ENCODE peak calls at places on chromosomes 11 and 22, in six cellular contexts. One of them, this sample, is unnamed.

GRCh38 chr22:39478461-39478860 is 21.6 kb downstream of the MGAT3 start:
- ATAC-seq in upper lobe of left lung: no peak
- ATAC-seq in A549: no peak
- ATAC-seq in HepG2: peak; percentile 85
- ATAC-seq in K562: peak; percentile 75
- ATAC-seq in GM12878: peak; percentile 27
- ATAC-seq in this sample: no peak

GRCh38 chr22:27531782-27532530 is 269.6 kb downstream of the MN1 start:
- ATAC-seq in upper lobe of left lung: no peak
- ATAC-seq in A549: peak; percentile 34
- ATAC-seq in HepG2: no peak
- ATAC-seq in K562: no peak
- ATAC-seq in GM12878: no peak
- ATAC-seq in this sample: peak; percentile 60

GRCh38 chr11:71255323-71255722 is 2.9 kb upstream of the SHANK2 start:
- ATAC-seq in upper lobe of left lung: peak; percentile 74
- ATAC-seq in A549: no peak
- ATAC-seq in HepG2: no peak
- ATAC-seq in K562: no peak
- ATAC-seq in GM12878: no peak
- ATAC-seq in this sample: no peak

GRCh38 chr11:64638017-64638664 is 47.1 kb downstream of the SLC22A12 start:
- ATAC-seq in upper lobe of left lung: no peak
- ATAC-seq in A549: no peak
- ATAC-seq in HepG2: no peak
- ATAC-seq in K562: peak; percentile 75
- ATAC-seq in GM12878: peak; percentile 81
- ATAC-seq in this sample: peak; percentile 23

GRCh38 chr11:14902650-14903350 is 10.8 kb upstream of the CYP2R1 start:
- ATAC-seq in upper lobe of left lung: no peak
- ATAC-seq in A549: no peak
- ATAC-seq in HepG2: no peak
- ATAC-seq in K562: peak; percentile 28
- ATAC-seq in GM12878: no peak
- ATAC-seq in this sample: no peak

GRCh38 chr11:34313099-34313517 is 44.7 kb downstream of the ABTB2 start:
- ATAC-seq in upper lobe of left lung: no peak
- ATAC-seq in A549: no peak
- ATAC-seq in HepG2: no peak
- ATAC-seq in K562: no peak
- ATAC-seq in GM12878: peak; percentile 91
- ATAC-seq in this sample: no peak

GRCh38 chr11:74278103-74278502 is 33.3 kb downstream of the P4HA3 start:
- ATAC-seq in upper lobe of left lung: no peak
- ATAC-seq in A549: peak; percentile 36
- ATAC-seq in HepG2: no peak
- ATAC-seq in K562: no peak
- ATAC-seq in GM12878: no peak
- ATAC-seq in this sample: no peak

GRCh38 chr11:72754544-72755155 is 2.4 kb upstream of the ARAP1 start:
- ATAC-seq in upper lobe of left lung: no peak
- ATAC-seq in A549: no peak
- ATAC-seq in HepG2: no peak
- ATAC-seq in K562: no peak
- ATAC-seq in GM12878: no peak
- ATAC-seq in this sample: no peak

GRCh38 chr11:121802542-121802941 is 313.5 kb downstream of the BLID start:
- ATAC-seq in upper lobe of left lung: no peak
- ATAC-seq in A549: no peak
- ATAC-seq in HepG2: no peak
- ATAC-seq in K562: no peak
- ATAC-seq in GM12878: no peak
- ATAC-seq in this sample: no peak

GRCh38 chr11:114587398-114587953 is 8.1 kb downstream of the NXPE4 start:
- ATAC-seq in upper lobe of left lung: no peak
- ATAC-seq in A549: no peak
- ATAC-seq in HepG2: no peak
- ATAC-seq in K562: no peak
- ATAC-seq in GM12878: no peak
- ATAC-seq in this sample: no peak

GRCh38 chr11:116994195-116994594 is 104.0 kb downstream of the SIK3 start:
- ATAC-seq in upper lobe of left lung: no peak
- ATAC-seq in A549: no peak
- ATAC-seq in HepG2: no peak
- ATAC-seq in K562: no peak
- ATAC-seq in GM12878: no peak
- ATAC-seq in this sample: no peak

GRCh38 chr11:976431-977160 is 50.9 kb downstream of the AP2A2 start:
- ATAC-seq in upper lobe of left lung: no peak
- ATAC-seq in A549: no peak
- ATAC-seq in HepG2: no peak
- ATAC-seq in K562: no peak
- ATAC-seq in GM12878: no peak
- ATAC-seq in this sample: no peak

GRCh38 chr11:72807021-72807693 is 7.1 kb upstream of the ATG16L2 start:
- ATAC-seq in upper lobe of left lung: peak; percentile 49
- ATAC-seq in A549: peak; percentile 84
- ATAC-seq in HepG2: peak; percentile 79
- ATAC-seq in K562: no peak
- ATAC-seq in GM12878: no peak
- ATAC-seq in this sample: peak; percentile 37

GRCh38 chr11:66857927-66858185 is 992 bp downstream of the LRFN4 start:
- ATAC-seq in upper lobe of left lung: no peak
- ATAC-seq in A549: no peak
- ATAC-seq in HepG2: no peak
- ATAC-seq in K562: no peak
- ATAC-seq in GM12878: no peak
- ATAC-seq in this sample: no peak

GRCh38 chr11:66855574-66856495 is 1.0 kb upstream of the LRFN4 start:
- ATAC-seq in upper lobe of left lung: peak; percentile 91
- ATAC-seq in A549: peak; percentile 45
- ATAC-seq in HepG2: peak; percentile 74
- ATAC-seq in K562: peak; percentile 95
- ATAC-seq in GM12878: peak; percentile 95
- ATAC-seq in this sample: peak; percentile 95

GRCh38 chr11:66856496-66857233 is at the start of gene LRFN4:
- ATAC-seq in upper lobe of left lung: peak; percentile 2
- ATAC-seq in A549: peak; percentile 48
- ATAC-seq in HepG2: peak; percentile 40
- ATAC-seq in K562: peak; percentile 13
- ATAC-seq in GM12878: peak; percentile 59
- ATAC-seq in this sample: peak; percentile 56

GRCh38 chr11:66858186-66858938 is 1.5 kb downstream of the LRFN4 start:
- ATAC-seq in upper lobe of left lung: no peak
- ATAC-seq in A549: no peak
- ATAC-seq in HepG2: no peak
- ATAC-seq in K562: no peak
- ATAC-seq in GM12878: no peak
- ATAC-seq in this sample: no peak

DNA sequence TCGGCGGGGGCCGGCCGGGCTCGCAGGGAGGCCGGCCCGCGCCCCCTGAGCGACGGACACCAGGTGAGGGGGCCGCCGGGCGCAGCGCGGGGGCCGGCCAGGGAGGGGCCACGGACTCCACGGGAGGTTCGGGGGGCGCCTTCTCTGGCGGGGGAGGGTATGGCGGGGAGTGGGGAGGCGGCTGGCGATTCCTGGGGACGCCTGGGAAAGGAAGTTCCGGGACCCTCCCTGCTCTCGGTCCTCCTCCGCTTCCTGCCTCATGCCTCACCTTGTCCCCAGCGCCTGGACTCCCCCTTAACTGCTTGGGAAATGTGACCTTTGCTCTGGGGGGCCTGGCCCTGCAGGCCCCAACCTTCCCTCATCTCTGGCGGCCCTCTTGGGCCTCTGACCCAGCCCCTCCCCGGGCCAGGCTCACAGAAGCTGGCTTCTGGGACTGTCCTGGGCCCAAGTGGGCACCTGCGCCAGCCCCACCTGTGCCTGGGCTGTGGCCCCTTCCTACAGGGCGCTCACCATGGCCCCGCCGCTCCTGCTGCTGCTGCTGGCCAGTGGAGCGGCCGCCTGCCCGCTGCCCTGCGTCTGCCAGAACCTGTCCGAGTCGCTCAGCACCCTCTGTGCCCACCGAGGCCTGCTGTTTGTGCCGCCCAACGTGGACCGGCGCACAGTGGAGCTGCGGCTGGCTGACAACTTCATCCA is 516 bp downstream of the LRFN4 start:
- ATAC-seq in upper lobe of left lung: no peak
- ATAC-seq in A549: no peak
- ATAC-seq in HepG2: no peak
- ATAC-seq in K562: no peak
- ATAC-seq in GM12878: no peak
- ATAC-seq in this sample: no peak
- H3K4me3 ChIP-seq in upper lobe of left lung: peak overlapping the region; percentile 81
- H3K4me3 ChIP-seq in A549: peak overlapping the region; percentile 74
- H3K4me3 ChIP-seq in HepG2: peak overlapping the region; percentile 67
- H3K4me3 ChIP-seq in K562: peak overlapping the region; percentile 68
- H3K4me3 ChIP-seq in GM12878: peak overlapping the region; percentile 61
- H3K4me3 ChIP-seq in this sample: peak overlapping the region; percentile 77

GRCh38 chr11:12695221-12695794 is 21.1 kb downstream of the TEAD1 start:
- ATAC-seq in upper lobe of left lung: no peak
- ATAC-seq in A549: no peak
- ATAC-seq in HepG2: no peak
- ATAC-seq in K562: no peak
- ATAC-seq in GM12878: no peak
- ATAC-seq in this sample: no peak

GRCh38 chr11:12695878-12696277 is 21.7 kb downstream of the TEAD1 start:
- ATAC-seq in upper lobe of left lung: no peak
- ATAC-seq in A549: no peak
- ATAC-seq in HepG2: no peak
- ATAC-seq in K562: no peak
- ATAC-seq in GM12878: no peak
- ATAC-seq in this sample: no peak

GRCh38 chr11:12698049-12698448 is 23.8 kb downstream of the TEAD1 start:
- ATAC-seq in upper lobe of left lung: no peak
- ATAC-seq in A549: no peak
- ATAC-seq in HepG2: no peak
- ATAC-seq in K562: no peak
- ATAC-seq in GM12878: no peak
- ATAC-seq in this sample: no peak

GRCh38 chr11:12694182-12694531 is 19.9 kb downstream of the TEAD1 start:
- ATAC-seq in upper lobe of left lung: no peak
- ATAC-seq in A549: peak; percentile 26
- ATAC-seq in HepG2: no peak
- ATAC-seq in K562: no peak
- ATAC-seq in GM12878: no peak
- ATAC-seq in this sample: no peak

GRCh38 chr11:12696911-12697581 is 22.8 kb downstream of the TEAD1 start:
- ATAC-seq in upper lobe of left lung: no peak
- ATAC-seq in A549: no peak
- ATAC-seq in HepG2: no peak
- ATAC-seq in K562: no peak
- ATAC-seq in GM12878: no peak
- ATAC-seq in this sample: no peak
- TF ChIP-seq EP300 in upper lobe of left lung: no peak
- TF ChIP-seq EP300 in A549: no peak
- TF ChIP-seq EP300 in HepG2: no peak
- TF ChIP-seq EP300 in K562: no peak
- TF ChIP-seq EP300 in GM12878: no peak
- TF ChIP-seq EP300 in this sample: no peak

GRCh38 chr11:57638811-57639320 is 10.8 kb downstream of the YPEL4 start:
- ATAC-seq in upper lobe of left lung: no peak
- ATAC-seq in A549: peak; percentile 11
- ATAC-seq in HepG2: no peak
- ATAC-seq in K562: no peak
- ATAC-seq in GM12878: peak; percentile 35
- ATAC-seq in this sample: no peak

GRCh38 chr11:57641011-57641410 is 8.7 kb downstream of the YPEL4 start:
- ATAC-seq in upper lobe of left lung: no peak
- ATAC-seq in A549: peak; percentile 28
- ATAC-seq in HepG2: peak; percentile 54
- ATAC-seq in K562: peak; percentile 76
- ATAC-seq in GM12878: peak; percentile 19
- ATAC-seq in this sample: no peak

GRCh38 chr11:57640068-57640800 is 9.5 kb downstream of the YPEL4 start:
- ATAC-seq in upper lobe of left lung: no peak
- ATAC-seq in A549: no peak
- ATAC-seq in HepG2: peak; percentile 30
- ATAC-seq in K562: no peak
- ATAC-seq in GM12878: no peak
- ATAC-seq in this sample: no peak

GRCh38 chr11:57638005-57638760 is 11.5 kb downstream of the YPEL4 start:
- ATAC-seq in upper lobe of left lung: peak; percentile 90
- ATAC-seq in A549: peak; percentile 96
- ATAC-seq in HepG2: peak; percentile 72
- ATAC-seq in K562: no peak
- ATAC-seq in GM12878: peak; percentile 41
- ATAC-seq in this sample: peak; percentile 91

DNA sequence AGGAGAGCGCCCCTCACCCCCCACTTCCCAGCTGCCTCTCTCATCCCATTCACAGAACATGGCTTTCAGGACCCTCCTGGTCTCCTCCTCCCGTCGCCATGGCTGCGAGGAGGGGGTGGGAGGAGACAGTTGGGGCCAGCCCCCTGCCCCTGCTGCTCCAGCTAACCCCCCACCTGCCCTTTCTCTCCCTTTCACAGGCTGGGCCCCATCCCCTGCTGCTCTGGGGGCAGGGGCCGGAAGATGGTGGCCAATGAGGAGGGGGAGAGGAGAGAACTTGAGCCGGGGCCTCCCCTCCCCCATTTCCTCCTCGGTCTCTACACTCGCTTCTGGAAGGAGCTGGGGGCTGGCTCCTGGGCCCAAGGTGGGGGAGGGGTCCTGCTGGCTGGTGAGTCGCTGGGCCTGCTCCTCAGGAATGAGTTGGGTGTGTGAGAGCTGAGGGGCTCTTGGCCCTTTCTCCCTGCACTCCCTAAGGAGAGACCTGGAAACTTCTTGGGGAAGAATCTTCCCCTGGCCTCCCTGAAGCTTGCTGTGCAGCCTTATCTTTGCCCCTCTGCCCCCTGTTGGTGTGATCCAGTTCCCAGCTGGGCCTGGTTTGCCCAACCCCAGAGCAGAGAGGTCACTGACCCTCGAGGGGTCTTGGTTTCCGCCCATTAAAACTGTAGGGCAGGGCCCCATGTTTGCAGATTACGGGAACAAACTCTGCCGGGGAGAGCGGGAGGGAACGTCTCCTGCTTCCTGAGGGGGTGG is 10.2 kb downstream of the YPEL4 start:
- ATAC-seq in upper lobe of left lung: no peak
- ATAC-seq in A549: no peak
- ATAC-seq in HepG2: peak; percentile 60
- ATAC-seq in K562: no peak
- ATAC-seq in GM12878: no peak
- ATAC-seq in this sample: no peak
- H3K4me3 ChIP-seq in upper lobe of left lung: peak overlapping the region; percentile 56
- H3K4me3 ChIP-seq in A549: peak overlapping the region; percentile 89
- H3K4me3 ChIP-seq in HepG2: peak overlapping the region; percentile 73
- H3K4me3 ChIP-seq in K562: no peak overlapping the region
- H3K4me3 ChIP-seq in GM12878: peak overlapping the region; percentile 82
- H3K4me3 ChIP-seq in this sample: peak overlapping the region; percentile 80

DNA sequence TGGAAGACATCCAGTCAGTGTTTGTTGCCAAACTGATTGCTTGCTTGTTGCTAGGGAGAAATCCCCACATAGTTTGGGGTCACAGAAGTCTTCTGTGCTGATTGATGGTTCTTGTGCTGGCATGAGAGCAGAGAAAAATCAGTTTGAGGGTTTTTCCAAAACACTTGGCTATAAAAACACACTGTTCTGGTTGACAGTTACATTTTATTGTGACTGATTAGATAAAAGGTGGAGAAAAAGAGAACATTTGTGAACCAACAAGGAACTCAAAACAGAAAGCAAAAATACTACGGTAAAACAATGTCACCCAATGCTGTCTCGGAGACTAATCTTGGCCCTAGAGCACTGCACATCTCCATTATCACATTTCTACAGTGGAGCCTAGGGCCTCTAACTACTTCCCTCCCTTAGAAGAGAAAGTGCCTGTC is 14.4 kb upstream of the EIF4G2 start:
- ATAC-seq in upper lobe of left lung: no peak
- ATAC-seq in A549: no peak
- ATAC-seq in HepG2: no peak
- ATAC-seq in K562: peak; percentile 80
- ATAC-seq in GM12878: peak; percentile 75
- ATAC-seq in this sample: no peak
- TF ChIP-seq EP300 in upper lobe of left lung: no peak
- TF ChIP-seq EP300 in A549: no peak
- TF ChIP-seq EP300 in HepG2: no peak
- TF ChIP-seq EP300 in K562: no peak
- TF ChIP-seq EP300 in GM12878: no peak
- TF ChIP-seq EP300 in this sample: no peak

This sample was measured in gastroesophageal sphincter.